ENCODE peak calls at places on chromosomes 3 and 15, in four cellular contexts. D is adrenal gland, I is left ventricle myocardium inferior, H is cardiac muscle cell. M is an unnamed sample.

GRCh38 chr3:141600331-141600730 is 113.5 kb downstream of the RASA2 start:
- DNase-seq in H (no peak), I (no peak), D (no peak), M (no peak)

GRCh38 chr3:173553635-173554280 is 156.2 kb downstream of the NLGN1 start:
- DNase-seq in H (peak; percentile 62), I (no peak), D (no peak), M (no peak)

GRCh38 chr15:26201177-26201858 is 338.2 kb upstream of the ATP10A start:
- DNase-seq in D (no peak), I (no peak), H (no peak), M (no peak)

GRCh38 chr3:23246651-23247050 is 43.5 kb downstream of the UBE2E2 start:
- DNase-seq in I (no peak), D (no peak), H (no peak), M (no peak)

GRCh38 chr3:13886593-13887129 is 6.8 kb upstream of the WNT7A start:
- DNase-seq in I (no peak), H (no peak), D (no peak), M (no peak)

GRCh38 chr3:45616158-45616557 is 21.6 kb downstream of the LIMD1 start:
- DNase-seq in D (no peak), I (no peak), H (no peak), M (no peak)

GRCh38 chr3:191792580-191792979 is 331.6 kb downstream of the PYDC2 start:
- DNase-seq in I (no peak), H (no peak), D (no peak), M (no peak)

GRCh38 chr3:138881233-138881632 is 46.5 kb upstream of the PIK3CB start:
- DNase-seq in D (no peak), I (no peak), H (no peak), M (no peak)

GRCh38 chr3:23655749-23656148 is 150.0 kb upstream of the UBE2E1 start:
- DNase-seq in H (no peak), I (no peak), D (no peak), M (no peak)

GRCh38 chr3:159305017-159305416 is 503.2 kb downstream of the MFSD1 start:
- DNase-seq in I (no peak), H (no peak), D (no peak), M (no peak)

GRCh38 chr3:67804089-67804488 is 149.7 kb upstream of the SUCLG2 start:
- DNase-seq in I (no peak), H (no peak), D (no peak), M (no peak)

GRCh38 chr3:44339990-44340389 is 1.4 kb downstream of the TCAIM start:
- DNase-seq in H (no peak), D (no peak), I (no peak), M (no peak)

GRCh38 chr3:29850641-29851040 is 569.8 kb downstream of the RBMS3 start:
- DNase-seq in H (no peak), D (no peak), I (no peak), M (no peak)

GRCh38 chr15:66008920-66009572 is 139.8 kb downstream of the RAB11A start:
- DNase-seq in I (no peak), H (no peak), D (peak; percentile 45), M (no peak)

GRCh38 chr15:73226064-73226463 is 142.7 kb downstream of the HCN4 start:
- DNase-seq in D (no peak), H (no peak), I (no peak), M (no peak)

GRCh38 chr15:31262143-31262530 is 64.5 kb upstream of the KLF13 start:
- DNase-seq in D (peak; percentile 17), H (no peak), I (no peak), M (no peak)

GRCh38 chr3:38017445-38018295 is 11.8 kb downstream of the PLCD1 start:
- DNase-seq in I (no peak), H (no peak), D (no peak), M (no peak)

GRCh38 chr15:65326109-65326508 is 21.6 kb downstream of the RNU5B-1 start:
- DNase-seq in H (peak; percentile 52), I (peak; percentile 39), D (peak; percentile 41), M (no peak)

DNA sequence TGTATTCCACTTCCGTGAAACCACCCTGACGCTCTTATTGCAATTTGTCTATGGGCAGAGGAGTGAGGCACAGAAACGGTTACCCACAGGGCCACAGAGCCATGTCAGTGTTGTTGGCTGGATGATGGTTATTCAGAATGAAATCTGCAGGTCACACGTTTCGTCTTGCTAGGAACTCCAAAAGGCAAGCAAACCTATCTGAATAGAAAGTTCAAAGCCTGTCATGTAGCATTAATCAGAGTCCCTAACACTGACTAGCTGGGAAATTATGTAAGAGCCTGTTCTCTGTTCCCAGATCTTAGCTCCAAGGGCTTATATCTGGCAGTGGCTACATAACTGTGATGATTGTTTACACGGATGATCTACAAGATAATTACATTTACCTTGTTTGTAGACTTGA is 1.3 kb downstream of the SYNPR start:
- DNase-seq in I (no peak), H (no peak), D (no peak), M (no peak)
- H3K4me3 ChIP-seq in I (peak overlapping the region; percentile 30), H (no peak overlapping the region), D (no peak overlapping the region), M (no peak overlapping the region)

DNA sequence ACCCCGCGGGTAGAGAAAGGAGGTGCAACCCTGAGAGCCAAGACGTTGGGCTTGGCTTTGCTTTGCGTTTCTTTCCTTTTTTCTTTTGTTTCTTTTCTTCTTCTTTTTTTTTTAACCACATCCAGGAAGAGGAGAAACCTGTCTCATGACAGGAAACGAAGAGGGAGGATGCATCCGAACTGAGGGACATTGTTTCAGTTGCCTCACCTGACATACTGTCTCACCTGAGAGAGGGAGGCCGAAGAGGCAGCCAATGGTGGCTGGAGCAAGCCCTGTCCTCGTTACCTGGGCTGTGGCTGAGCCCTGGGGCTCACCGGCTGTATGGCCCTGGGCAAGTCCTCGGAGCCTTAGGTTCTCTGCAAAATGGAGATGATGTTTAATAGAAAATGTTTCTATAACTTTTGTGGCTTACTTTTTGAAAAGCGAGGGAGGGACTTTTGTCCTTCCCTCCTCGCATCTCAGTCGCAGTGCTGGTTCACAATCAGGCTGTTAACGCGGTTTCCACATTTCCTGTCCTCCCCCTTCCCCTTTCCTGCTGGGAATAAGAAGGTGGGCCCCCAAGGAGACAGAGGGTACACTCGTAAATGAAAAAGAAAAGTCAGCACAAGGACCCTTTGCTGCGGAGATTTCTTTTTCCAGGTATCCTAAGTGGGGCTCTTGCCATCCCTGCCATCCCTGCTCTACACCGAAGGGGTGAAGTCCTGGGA is 29.4 kb downstream of the ARHGAP31 start:
- DNase-seq in D (no peak), H (no peak), I (no peak), M (no peak)
- H3K4me3 ChIP-seq in D (no peak overlapping the region), H (peak overlapping the region; percentile 36), I (peak overlapping the region; percentile 72), M (peak overlapping the region; percentile 58)

DNA sequence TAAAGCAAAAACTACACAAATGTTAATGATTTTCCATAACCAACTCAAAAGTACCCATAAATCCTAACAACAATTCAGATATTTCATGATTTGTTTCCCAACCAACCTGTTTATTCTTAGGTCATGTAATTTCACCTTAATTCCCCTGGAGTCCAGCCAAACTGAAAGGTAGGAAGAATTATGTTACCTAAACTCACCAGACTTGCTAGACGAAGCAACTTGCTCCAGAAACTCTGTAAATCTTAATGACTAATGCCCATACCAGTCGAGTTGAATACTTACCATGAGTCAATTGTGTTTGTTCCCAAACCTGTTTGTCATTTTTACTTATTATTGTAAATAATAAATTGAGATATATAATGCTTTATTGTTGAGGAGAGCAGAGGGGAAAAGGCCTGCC is 1030.0 kb downstream of the TBL1XR1 start:
- DNase-seq in I (no peak), H (no peak), D (no peak), M (no peak)
- H3K4me3 ChIP-seq in I (no peak overlapping the region), H (no peak overlapping the region), D (no peak overlapping the region), M (no peak overlapping the region)

GRCh38 chr15:84142888-84143337 is 92.7 kb upstream of the GOLGA6L4 start:
- DNase-seq in D (peak; percentile 87), H (peak; percentile 89), I (peak; percentile 56), M (peak; percentile 62)
- H3K4me3 ChIP-seq in D (no peak overlapping the region), H (no peak overlapping the region), I (no peak overlapping the region), M (no peak overlapping the region)

GRCh38 chr3:72745146-72745976 is 102.9 kb downstream of the SHQ1 start:
- DNase-seq in D (peak; percentile 57), I (no peak), H (no peak), M (no peak)

GRCh38 chr3:72744330-72744729 is 103.9 kb downstream of the SHQ1 start:
- DNase-seq in H (no peak), D (no peak), I (no peak), M (no peak)

GRCh38 chr3:72738752-72739520 is 109.3 kb downstream of the SHQ1 start:
- DNase-seq in D (peak; percentile 50), I (peak; percentile 26), H (peak; percentile 70), M (peak; percentile 64)

DNA sequence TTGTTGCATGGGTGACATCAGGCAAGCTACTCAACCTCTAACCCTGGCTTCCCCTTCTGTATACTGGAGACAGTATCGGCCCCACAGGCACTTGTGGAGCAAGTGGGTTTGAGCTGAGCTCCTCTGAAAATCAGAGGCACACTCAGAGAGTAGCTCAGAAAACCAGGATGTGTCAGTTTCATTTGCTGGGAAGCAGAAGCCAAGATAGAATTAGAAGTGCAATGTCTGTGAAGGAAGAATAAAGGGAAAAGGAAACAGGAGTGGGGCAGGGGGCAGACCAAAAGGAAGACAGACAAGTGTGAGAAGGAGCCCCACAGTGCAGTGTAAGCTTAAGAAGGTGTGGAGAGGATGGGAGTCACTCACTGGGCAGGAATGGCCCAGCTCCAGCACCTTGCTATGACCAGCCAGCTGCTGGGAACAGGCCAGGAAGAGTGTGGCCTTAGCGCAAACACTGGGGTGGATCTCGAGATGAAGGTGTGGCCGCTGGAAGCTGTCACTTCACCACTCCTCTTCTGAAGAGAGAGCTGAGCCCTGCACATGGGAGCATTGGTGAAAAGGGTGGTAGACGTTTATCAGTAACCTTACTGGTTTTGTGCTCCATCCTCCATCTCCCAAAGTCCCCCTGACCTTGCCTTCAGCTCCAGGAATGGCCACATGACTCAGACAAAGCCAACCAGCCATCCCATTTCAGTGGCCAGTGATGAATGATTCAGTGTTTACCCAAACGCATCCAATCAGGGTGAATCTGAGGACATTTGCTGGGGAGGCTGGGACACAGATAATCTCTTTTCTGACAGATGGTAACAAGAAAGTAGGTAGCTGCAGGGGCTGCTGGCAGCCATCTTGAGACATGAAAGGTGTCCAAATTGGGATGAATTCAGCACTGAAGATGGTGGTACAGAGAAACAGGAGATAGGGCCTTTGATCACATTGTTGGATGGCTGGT is 108.5 kb downstream of the SHQ1 start:
- DNase-seq in H (no peak), D (peak; percentile 27), I (no peak), M (no peak)
- H3K4me3 ChIP-seq in H (peak overlapping the region; percentile 21), D (no peak overlapping the region), I (no peak overlapping the region), M (no peak overlapping the region)

GRCh38 chr3:126212629-126213375 is 32.4 kb upstream of the ALDH1L1 start:
- DNase-seq in D (peak; percentile 49), I (peak; percentile 59), H (peak; percentile 77), M (peak; percentile 67)
- H3K4me3 ChIP-seq in D (no peak overlapping the region), I (peak overlapping the region; percentile 73), H (peak overlapping the region; percentile 27), M (peak overlapping the region; percentile 51)

GRCh38 chr15:70241561-70242320 is 144.0 kb upstream of the TLE3 start:
- DNase-seq in H (no peak), D (no peak), I (no peak), M (no peak)
- H3K4me3 ChIP-seq in H (no peak overlapping the region), D (no peak overlapping the region), I (no peak overlapping the region), M (no peak overlapping the region)